ENCODE peak calls at places on chromosomes 13 and 19, in five cellular contexts. P is heart right ventricle, S is T47D, Q is EL, Y is fibroblast of lung. F is an unnamed sample.

GRCh38 chr13:28744091-28744536 is 25.3 kb upstream of the SLC46A3 start:
- DNase-seq in P (no peak), S (no peak), Q (peak; percentile 81), Y (peak; percentile 55), F (no peak)

GRCh38 chr13:36445278-36445677 is 13.0 kb downstream of the CCNA1 start:
- DNase-seq in P (no peak), S (no peak), Q (no peak), Y (no peak), F (no peak)

GRCh38 chr13:66700336-66700735 is 529.8 kb downstream of the PCDH9 start:
- DNase-seq in P (no peak), S (no peak), Q (peak; percentile 2), Y (peak; percentile 65), F (no peak)

GRCh38 chr19:46776927-46777911 is 11.2 kb downstream of the SLC1A5 start:
- DNase-seq in P (no peak), S (peak; percentile 43), Q (no peak), Y (no peak), F (no peak)

GRCh38 chr13:109146912-109147624 is 517.7 kb downstream of the MYO16 start:
- DNase-seq in P (no peak), S (no peak), Q (peak; percentile 84), Y (peak; percentile 96), F (no peak)

GRCh38 chr19:44723299-44723951 is 24.5 kb downstream of the CEACAM16 start:
- DNase-seq in P (no peak), S (peak; percentile 44), Q (no peak), Y (no peak), F (no peak)

GRCh38 chr13:110442946-110443632 is 118.4 kb downstream of the RAB20 start:
- DNase-seq in P (no peak), S (no peak), Q (peak; percentile 74), Y (peak; percentile 52), F (no peak)

GRCh38 chr13:63287926-63288325 is 1872.3 kb upstream of the PCDH20 start:
- DNase-seq in P (no peak), S (no peak), Q (peak; percentile 47), Y (peak; percentile 30), F (no peak)

GRCh38 chr19:36030264-36031148 is 2.2 kb downstream of the CLIP3 start:
- DNase-seq in P (no peak), S (peak; percentile 20), Q (peak; percentile 52), Y (peak; percentile 11), F (no peak)

GRCh38 chr13:57820924-57821323 is 189.4 kb downstream of the PCDH17 start:
- DNase-seq in P (no peak), S (no peak), Q (no peak), Y (no peak), F (no peak)

GRCh38 chr19:10009714-10010224 is 535 bp downstream of the COL5A3 start:
- DNase-seq in P (no peak), S (no peak), Q (peak; percentile 4), Y (no peak), F (no peak)

GRCh38 chr13:85812282-85812681 is 13.1 kb upstream of the SLITRK6 start:
- DNase-seq in P (no peak), S (no peak), Q (no peak), Y (no peak), F (no peak)

GRCh38 chr13:83024955-83025594 is 857.2 kb downstream of the SLITRK1 start:
- DNase-seq in P (no peak), S (no peak), Q (peak; percentile 2), Y (peak; percentile 0), F (no peak)

GRCh38 chr13:45384474-45385174 is 33.5 kb downstream of the SLC25A30 start:
- DNase-seq in P (no peak), S (no peak), Q (no peak), Y (no peak), F (no peak)

F was measured in mesothelial cell of epicardium.